ENCODE peak calls at places on chromosomes 6 and 20, in four cellular contexts. One of them, this sample, is unnamed.
A peak's percentile ranks its signal among the peaks of the same experiment; 100 is the strongest.

GRCh38 chr20:5715068-5715841 is 34.9 kb upstream of the SHLD1 start:
- DNase-seq in WTC11: no peak
- DNase-seq in mucosa of descending colon: no peak
- DNase-seq in kidney: no peak
- DNase-seq in this sample: no peak

GRCh38 chr6:157317129-157317814 is 6.0 kb downstream of the TMEM242 start:
- DNase-seq in WTC11: no peak
- DNase-seq in mucosa of descending colon: no peak
- DNase-seq in kidney: no peak
- DNase-seq in this sample: no peak

GRCh38 chr6:156780117-156780641 is 3.0 kb downstream of the ARID1B start:
- DNase-seq in WTC11: no peak
- DNase-seq in mucosa of descending colon: no peak
- DNase-seq in kidney: no peak
- DNase-seq in this sample: peak; percentile 77

GRCh38 chr20:24027229-24027628 is 38.6 kb upstream of the GGTLC1 start:
- DNase-seq in WTC11: no peak
- DNase-seq in mucosa of descending colon: peak; percentile 42
- DNase-seq in kidney: peak; percentile 83
- DNase-seq in this sample: peak; percentile 8

GRCh38 chr6:56803594-56803993 is 151.3 kb upstream of the BEND6 start:
- DNase-seq in WTC11: no peak
- DNase-seq in mucosa of descending colon: no peak
- DNase-seq in kidney: no peak
- DNase-seq in this sample: no peak

GRCh38 chr20:62320581-62321354 is 18.0 kb downstream of the ADRM1 start:
- DNase-seq in WTC11: peak; percentile 73
- DNase-seq in mucosa of descending colon: no peak
- DNase-seq in kidney: peak; percentile 76
- DNase-seq in this sample: no peak

GRCh38 chr6:154239392-154239791 is 117.2 kb downstream of the IPCEF1 start:
- DNase-seq in WTC11: no peak
- DNase-seq in mucosa of descending colon: no peak
- DNase-seq in kidney: no peak
- DNase-seq in this sample: no peak

GRCh38 chr6:113500221-113500620 is 356.9 kb upstream of the MARCKS start:
- DNase-seq in WTC11: no peak
- DNase-seq in mucosa of descending colon: no peak
- DNase-seq in kidney: no peak
- DNase-seq in this sample: no peak

GRCh38 chr6:145865595-145865994 is 51.0 kb upstream of the FBXO30 start:
- DNase-seq in WTC11: no peak
- DNase-seq in mucosa of descending colon: no peak
- DNase-seq in kidney: no peak
- DNase-seq in this sample: no peak

GRCh38 chr6:155418017-155418749 is 37.5 kb downstream of the NOX3 start:
- DNase-seq in WTC11: no peak
- DNase-seq in mucosa of descending colon: no peak
- DNase-seq in kidney: no peak
- DNase-seq in this sample: peak; percentile 53

GRCh38 chr20:62409935-62410741 is 3.1 kb upstream of the CABLES2 start:
- DNase-seq in WTC11: peak; percentile 76
- DNase-seq in mucosa of descending colon: peak; percentile 86
- DNase-seq in kidney: peak; percentile 90
- DNase-seq in this sample: peak; percentile 56

GRCh38 chr6:150224820-150225219 is 82.0 kb downstream of the PPP1R14C start:
- DNase-seq in WTC11: no peak
- DNase-seq in mucosa of descending colon: no peak
- DNase-seq in kidney: no peak
- DNase-seq in this sample: no peak